ENCODE peak calls at places on chromosome 3, in four cellular contexts. E is WTC11, B is HEK293T, C is HepG2. O is an unnamed sample.
A peak's percentile ranks its signal among the peaks of the same experiment; 100 is the strongest.

GRCh38 chr3:12288466-12289129 is at the start of gene PPARG:
- DNase-seq in E (peak; percentile 30), B (peak; percentile 51), C (peak; percentile 54), O (no peak)

GRCh38 chr3:123799544-123800351 is 84.4 kb downstream of the MYLK start:
- DNase-seq in E (no peak), B (no peak), C (peak; percentile 89), O (no peak)

GRCh38 chr3:158700559-158700958 is 28.1 kb upstream of the LXN start:
- DNase-seq in E (no peak), B (no peak), C (no peak), O (no peak)

GRCh38 chr3:111215481-111215880 is 143.9 kb downstream of the NECTIN3 start:
- DNase-seq in E (no peak), B (no peak), C (no peak), O (no peak)

GRCh38 chr3:117463276-117463675 is 753.7 kb downstream of the TUSC7 start:
- DNase-seq in E (no peak), B (no peak), C (no peak), O (no peak)

GRCh38 chr3:14847613-14848541 is 29.1 kb downstream of the FGD5 start:
- DNase-seq in E (peak; percentile 71), B (no peak), C (no peak), O (peak; percentile 88)

GRCh38 chr3:57852896-57853295 is 96.8 kb downstream of the SLMAP start:
- DNase-seq in E (no peak), B (no peak), C (peak; percentile 9), O (no peak)

GRCh38 chr3:158058775-158059174 is 47.4 kb downstream of the SHOX2 start:
- DNase-seq in E (no peak), B (peak; percentile 56), C (no peak), O (no peak)

GRCh38 chr3:55165704-55166103 is 237.8 kb upstream of the LRTM1 start:
- DNase-seq in E (no peak), B (no peak), C (no peak), O (no peak)

GRCh38 chr3:128081846-128082245 is 29.6 kb downstream of the SEC61A1 start:
- DNase-seq in E (no peak), B (no peak), C (no peak), O (no peak)

GRCh38 chr3:58013973-58014649 is 5.9 kb downstream of the FLNB start:
- DNase-seq in E (no peak), B (no peak), C (no peak), O (no peak)

GRCh38 chr3:151085227-151085888 is at the start of gene MED12L:
- DNase-seq in E (peak; percentile 83), B (peak; percentile 89), C (peak; percentile 30), O (peak; percentile 15)

GRCh38 chr3:69787436-69788168 is 48.3 kb downstream of the MITF start:
- DNase-seq in E (no peak), B (no peak), C (no peak), O (no peak)

GRCh38 chr3:124263168-124263567 is 271.2 kb upstream of the ROPN1 start:
- DNase-seq in E (no peak), B (no peak), C (no peak), O (no peak)

GRCh38 chr3:108489776-108490175 is 20.6 kb downstream of the MYH15 start:
- DNase-seq in E (peak; percentile 18), B (peak; percentile 53), C (peak; percentile 39), O (peak; percentile 36)

GRCh38 chr3:105944281-105944680 is 75.5 kb upstream of the CBLB start:
- DNase-seq in E (no peak), B (no peak), C (no peak), O (no peak)

GRCh38 chr3:190807719-190808375 is 54.6 kb downstream of the GMNC start:
- DNase-seq in E (no peak), B (no peak), C (peak; percentile 2), O (no peak)

GRCh38 chr3:151003024-151003771 is 30.7 kb upstream of the CLRN1 start:
- DNase-seq in E (no peak), B (no peak), C (peak; percentile 34), O (no peak)

GRCh38 chr3:101868534-101869464 is 19.5 kb downstream of the NFKBIZ start:
- DNase-seq in E (no peak), B (no peak), C (no peak), O (peak; percentile 88)

GRCh38 chr3:12831582-12831866 is 9.8 kb downstream of the RPL32 start:
- DNase-seq in E (no peak), B (no peak), C (no peak), O (no peak)

GRCh38 chr3:102715030-102715697 is 280.3 kb downstream of the ZPLD1 start:
- DNase-seq in E (no peak), B (no peak), C (no peak), O (no peak)

GRCh38 chr3:171786997-171787396 is 23.3 kb downstream of the PLD1 start:
- DNase-seq in E (no peak), B (no peak), C (no peak), O (no peak)

GRCh38 chr3:40309439-40309924 is at the start of gene EIF1B:
- DNase-seq in E (peak; percentile 98), B (peak; percentile 95), C (peak; percentile 93), O (peak; percentile 97)

GRCh38 chr3:45055032-45055410 is 28.9 kb downstream of the CLEC3B start:
- DNase-seq in E (no peak), B (no peak), C (no peak), O (no peak)

GRCh38 chr3:63654246-63654645 is 1.8 kb downstream of the SNTN start:
- DNase-seq in E (no peak), B (no peak), C (no peak), O (no peak)

GRCh38 chr3:179973024-179973423 is 63.7 kb downstream of the PEX5L start:
- DNase-seq in E (no peak), B (no peak), C (no peak), O (no peak)

GRCh38 chr3:179971280-179971679 is 65.5 kb downstream of the PEX5L start:
- DNase-seq in E (no peak), B (no peak), C (no peak), O (no peak)

GRCh38 chr3:179977356-179977755 is 59.4 kb downstream of the PEX5L start:
- DNase-seq in E (no peak), B (no peak), C (no peak), O (no peak)

GRCh38 chr3:179969525-179969924 is 67.2 kb downstream of the PEX5L start:
- DNase-seq in E (no peak), B (no peak), C (no peak), O (no peak)

DNA sequence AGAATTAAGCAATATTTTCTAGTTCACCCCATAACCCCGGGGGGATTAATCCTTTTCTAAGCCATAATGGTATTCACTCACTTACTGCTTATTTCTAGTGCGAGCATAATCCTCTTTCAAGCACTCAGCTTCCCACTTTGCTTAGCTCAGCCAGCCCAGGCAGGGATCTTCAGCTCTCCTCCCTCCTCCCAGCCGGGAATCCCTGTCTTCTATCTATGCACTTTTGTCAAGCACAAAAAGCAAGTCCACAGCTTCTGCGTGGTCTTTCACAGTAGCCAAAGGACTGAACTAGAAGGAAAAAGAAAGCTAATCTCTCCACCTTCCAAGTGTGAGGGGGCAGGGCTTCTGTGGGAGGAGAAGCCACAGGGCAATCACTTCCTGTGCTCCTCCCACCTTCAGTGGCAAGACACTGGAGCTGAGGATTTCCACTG is 62.8 kb downstream of the PEX5L start:
- DNase-seq in E (peak; percentile 22), B (no peak), C (no peak), O (no peak)
- TF ChIP-seq ELF4 in E (no peak), B (no peak), C (no peak), O (no peak)

GRCh38 chr3:8945890-8946590 is 17.2 kb downstream of the RAD18 start:
- DNase-seq in E (no peak), B (no peak), C (no peak), O (no peak)
- TF ChIP-seq ELF4 in E (no peak), B (no peak), C (no peak), O (no peak)

GRCh38 chr3:148816427-148816826 is 11.2 kb upstream of the CPB1 start:
- DNase-seq in E (no peak), B (no peak), C (no peak), O (no peak)

GRCh38 chr3:148820885-148821284 is 6.7 kb upstream of the CPB1 start:
- DNase-seq in E (no peak), B (no peak), C (no peak), O (no peak)

GRCh38 chr3:148816971-148817519 is 10.6 kb upstream of the CPB1 start:
- DNase-seq in E (no peak), B (no peak), C (no peak), O (no peak)

GRCh38 chr3:148815316-148815715 is 12.3 kb upstream of the CPB1 start:
- DNase-seq in E (no peak), B (no peak), C (no peak), O (no peak)

DNA sequence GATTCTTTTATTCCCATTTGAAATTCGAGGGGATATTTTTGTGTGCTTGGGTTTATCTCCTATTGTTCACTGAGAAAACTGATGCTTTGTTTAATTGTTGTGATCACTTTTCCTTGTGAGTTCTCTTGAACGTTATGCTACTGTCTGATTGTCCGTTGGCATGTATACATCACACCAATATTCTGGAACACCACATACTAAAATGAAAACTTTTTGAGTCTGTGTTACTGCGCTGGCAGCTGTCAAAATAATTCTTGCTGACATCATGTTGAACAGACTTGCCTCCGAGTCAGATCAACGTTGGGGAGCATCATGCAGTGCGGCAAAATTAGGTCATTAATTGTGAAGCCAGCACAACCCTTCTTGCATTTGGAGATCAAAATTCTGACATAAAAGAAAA is 11.9 kb upstream of the CPB1 start:
- DNase-seq in E (no peak), B (no peak), C (no peak), O (no peak)
- TF ChIP-seq ELF4 in E (no peak), B (no peak), C (no peak), O (no peak)

DNA sequence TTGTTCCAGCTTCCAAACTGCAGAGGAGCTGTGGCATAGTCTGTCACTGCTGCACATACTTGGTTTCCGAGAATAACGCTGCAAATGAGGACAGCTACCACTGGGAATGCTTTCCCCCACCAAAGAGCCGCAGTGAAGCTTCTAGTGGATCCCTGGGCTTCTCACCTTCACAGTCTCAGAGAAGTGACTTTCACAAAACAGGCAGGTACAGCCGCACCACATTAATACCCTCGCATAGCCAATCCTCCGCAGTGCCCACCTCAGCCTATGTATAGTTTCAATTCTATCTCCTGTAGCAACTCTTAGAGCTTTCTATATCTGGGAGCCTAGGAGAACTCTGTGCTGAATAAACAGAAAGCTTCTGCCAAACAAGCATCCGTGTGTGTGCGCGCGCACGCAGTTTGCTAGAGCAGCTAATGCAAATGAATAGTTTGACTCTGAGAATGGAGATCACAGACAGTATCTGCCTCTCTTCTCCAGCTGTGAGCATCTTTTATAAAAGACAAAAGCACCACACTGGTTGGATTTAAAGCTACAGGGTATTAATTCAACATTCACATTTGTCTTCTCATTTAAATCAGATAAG is 81.9 kb upstream of the PLXND1 start:
- DNase-seq in E (peak; percentile 68), B (no peak), C (peak; percentile 78), O (no peak)
- TF ChIP-seq ELF4 in E (no peak), B (no peak), C (no peak), O (no peak)